ENCODE peak calls at places on chromosomes 2 and 18, in seven cellular contexts. One of them, this sample, is unnamed.

GRCh38 chr2:1823187-1824169 is 79.2 kb upstream of the PXDN start:
- DNase-seq in IMR-90: no peak
- DNase-seq in esophagus squamous epithelium: no peak
- DNase-seq in A549: no peak
- DNase-seq in suprapubic skin: no peak
- DNase-seq in transverse colon: no peak
- DNase-seq in breast epithelium: no peak
- DNase-seq in this sample: no peak

GRCh38 chr18:40249390-40250080 is 1705.5 kb upstream of the PIK3C3 start:
- DNase-seq in IMR-90: peak; percentile 6
- DNase-seq in esophagus squamous epithelium: no peak
- DNase-seq in A549: no peak
- DNase-seq in suprapubic skin: no peak
- DNase-seq in transverse colon: no peak
- DNase-seq in breast epithelium: no peak
- DNase-seq in this sample: no peak

GRCh38 chr2:106561803-106562202 is 74.6 kb downstream of the CD8B2 start:
- DNase-seq in IMR-90: no peak
- DNase-seq in esophagus squamous epithelium: no peak
- DNase-seq in A549: no peak
- DNase-seq in suprapubic skin: no peak
- DNase-seq in transverse colon: no peak
- DNase-seq in breast epithelium: peak; percentile 34
- DNase-seq in this sample: no peak

GRCh38 chr2:23900133-23900926 is 26.6 kb downstream of the ATAD2B start:
- DNase-seq in IMR-90: peak; percentile 69
- DNase-seq in esophagus squamous epithelium: no peak
- DNase-seq in A549: peak; percentile 31
- DNase-seq in suprapubic skin: peak; percentile 81
- DNase-seq in transverse colon: peak; percentile 57
- DNase-seq in breast epithelium: no peak
- DNase-seq in this sample: no peak

GRCh38 chr2:27833931-27834330 is 56.3 kb downstream of the RBKS start:
- DNase-seq in IMR-90: peak; percentile 37
- DNase-seq in esophagus squamous epithelium: no peak
- DNase-seq in A549: no peak
- DNase-seq in suprapubic skin: no peak
- DNase-seq in transverse colon: no peak
- DNase-seq in breast epithelium: no peak
- DNase-seq in this sample: no peak

GRCh38 chr18:79332601-79333000 is 63.1 kb upstream of the NFATC1 start:
- DNase-seq in IMR-90: no peak
- DNase-seq in esophagus squamous epithelium: no peak
- DNase-seq in A549: no peak
- DNase-seq in suprapubic skin: no peak
- DNase-seq in transverse colon: no peak
- DNase-seq in breast epithelium: no peak
- DNase-seq in this sample: no peak

GRCh38 chr2:164810843-164811242 is 30.8 kb downstream of the COBLL1 start:
- DNase-seq in IMR-90: peak; percentile 7
- DNase-seq in esophagus squamous epithelium: no peak
- DNase-seq in A549: no peak
- DNase-seq in suprapubic skin: no peak
- DNase-seq in transverse colon: no peak
- DNase-seq in breast epithelium: no peak
- DNase-seq in this sample: no peak

GRCh38 chr2:40158781-40159180 is 293.1 kb downstream of the SLC8A1 start:
- DNase-seq in IMR-90: no peak
- DNase-seq in esophagus squamous epithelium: no peak
- DNase-seq in A549: no peak
- DNase-seq in suprapubic skin: no peak
- DNase-seq in transverse colon: no peak
- DNase-seq in breast epithelium: no peak
- DNase-seq in this sample: no peak

GRCh38 chr2:69652206-69652605 is 8.7 kb upstream of the AAK1 start:
- DNase-seq in IMR-90: peak; percentile 94
- DNase-seq in esophagus squamous epithelium: peak; percentile 1
- DNase-seq in A549: peak; percentile 52
- DNase-seq in suprapubic skin: no peak
- DNase-seq in transverse colon: no peak
- DNase-seq in breast epithelium: no peak
- DNase-seq in this sample: no peak

GRCh38 chr2:239839306-239839705 is 185.8 kb downstream of the NDUFA10 start:
- DNase-seq in IMR-90: no peak
- DNase-seq in esophagus squamous epithelium: no peak
- DNase-seq in A549: no peak
- DNase-seq in suprapubic skin: peak; percentile 44
- DNase-seq in transverse colon: no peak
- DNase-seq in breast epithelium: no peak
- DNase-seq in this sample: no peak

GRCh38 chr18:21915546-21915945 is 175.0 kb downstream of the MIB1 start:
- DNase-seq in IMR-90: no peak
- DNase-seq in esophagus squamous epithelium: no peak
- DNase-seq in A549: no peak
- DNase-seq in suprapubic skin: no peak
- DNase-seq in transverse colon: no peak
- DNase-seq in breast epithelium: no peak
- DNase-seq in this sample: no peak

GRCh38 chr2:221635949-221636348 is 63.8 kb upstream of the EPHA4 start:
- DNase-seq in IMR-90: no peak
- DNase-seq in esophagus squamous epithelium: no peak
- DNase-seq in A549: peak; percentile 6
- DNase-seq in suprapubic skin: no peak
- DNase-seq in transverse colon: no peak
- DNase-seq in breast epithelium: no peak
- DNase-seq in this sample: peak; percentile 69

GRCh38 chr18:43486462-43486861 is 209.2 kb upstream of the SYT4 start:
- DNase-seq in IMR-90: no peak
- DNase-seq in esophagus squamous epithelium: no peak
- DNase-seq in A549: no peak
- DNase-seq in suprapubic skin: no peak
- DNase-seq in transverse colon: no peak
- DNase-seq in breast epithelium: no peak
- DNase-seq in this sample: peak; percentile 60

GRCh38 chr18:54684786-54685185 is 93.7 kb downstream of the DYNAP start:
- DNase-seq in IMR-90: no peak
- DNase-seq in esophagus squamous epithelium: no peak
- DNase-seq in A549: no peak
- DNase-seq in suprapubic skin: no peak
- DNase-seq in transverse colon: no peak
- DNase-seq in breast epithelium: no peak
- DNase-seq in this sample: peak; percentile 34

GRCh38 chr2:237128026-237128703 is 42.5 kb downstream of the COPS8 start:
- DNase-seq in IMR-90: peak; percentile 100
- DNase-seq in esophagus squamous epithelium: peak; percentile 19
- DNase-seq in A549: peak; percentile 89
- DNase-seq in suprapubic skin: peak; percentile 95
- DNase-seq in transverse colon: peak; percentile 79
- DNase-seq in breast epithelium: peak; percentile 82
- DNase-seq in this sample: peak; percentile 61

GRCh38 chr18:63320690-63321265 is 1.2 kb upstream of the BCL2 start:
- DNase-seq in IMR-90: peak; percentile 32
- DNase-seq in esophagus squamous epithelium: peak; percentile 17
- DNase-seq in A549: no peak
- DNase-seq in suprapubic skin: peak; percentile 84
- DNase-seq in transverse colon: peak; percentile 64
- DNase-seq in breast epithelium: peak; percentile 67
- DNase-seq in this sample: peak; percentile 54

GRCh38 chr2:151437630-151438029 is 27.9 kb downstream of the RIF1 start:
- DNase-seq in IMR-90: peak; percentile 18
- DNase-seq in esophagus squamous epithelium: no peak
- DNase-seq in A549: no peak
- DNase-seq in suprapubic skin: no peak
- DNase-seq in transverse colon: no peak
- DNase-seq in breast epithelium: no peak
- DNase-seq in this sample: no peak

GRCh38 chr2:128301501-128301966 is 17.1 kb downstream of the HS6ST1 start:
- DNase-seq in IMR-90: peak; percentile 99
- DNase-seq in esophagus squamous epithelium: no peak
- DNase-seq in A549: no peak
- DNase-seq in suprapubic skin: no peak
- DNase-seq in transverse colon: no peak
- DNase-seq in breast epithelium: no peak
- DNase-seq in this sample: no peak

GRCh38 chr2:230599854-230600253 is 112.8 kb upstream of the CAB39 start:
- DNase-seq in IMR-90: no peak
- DNase-seq in esophagus squamous epithelium: no peak
- DNase-seq in A549: no peak
- DNase-seq in suprapubic skin: no peak
- DNase-seq in transverse colon: no peak
- DNase-seq in breast epithelium: no peak
- DNase-seq in this sample: no peak

GRCh38 chr2:230600285-230600684 is 112.4 kb upstream of the CAB39 start:
- DNase-seq in IMR-90: no peak
- DNase-seq in esophagus squamous epithelium: no peak
- DNase-seq in A549: no peak
- DNase-seq in suprapubic skin: no peak
- DNase-seq in transverse colon: no peak
- DNase-seq in breast epithelium: no peak
- DNase-seq in this sample: no peak

GRCh38 chr2:230600881-230601280 is 111.8 kb upstream of the CAB39 start:
- DNase-seq in IMR-90: no peak
- DNase-seq in esophagus squamous epithelium: no peak
- DNase-seq in A549: no peak
- DNase-seq in suprapubic skin: no peak
- DNase-seq in transverse colon: no peak
- DNase-seq in breast epithelium: no peak
- DNase-seq in this sample: no peak

GRCh38 chr2:230601510-230601909 is 111.1 kb upstream of the CAB39 start:
- DNase-seq in IMR-90: no peak
- DNase-seq in esophagus squamous epithelium: no peak
- DNase-seq in A549: no peak
- DNase-seq in suprapubic skin: no peak
- DNase-seq in transverse colon: peak; percentile 27
- DNase-seq in breast epithelium: no peak
- DNase-seq in this sample: no peak

GRCh38 chr2:230602562-230603230 is 109.9 kb upstream of the CAB39 start:
- DNase-seq in IMR-90: no peak
- DNase-seq in esophagus squamous epithelium: peak; percentile 12
- DNase-seq in A549: no peak
- DNase-seq in suprapubic skin: no peak
- DNase-seq in transverse colon: peak; percentile 51
- DNase-seq in breast epithelium: no peak
- DNase-seq in this sample: no peak
- TF ChIP-seq POLR2A in IMR-90: no peak
- TF ChIP-seq POLR2A in esophagus squamous epithelium: no peak
- TF ChIP-seq POLR2A in A549: no peak
- TF ChIP-seq POLR2A in suprapubic skin: no peak
- TF ChIP-seq POLR2A in transverse colon: no peak
- TF ChIP-seq POLR2A in breast epithelium: no peak
- TF ChIP-seq POLR2A in this sample: no peak

GRCh38 chr2:187943772-187944369 is 347.8 kb upstream of the GULP1 start:
- DNase-seq in IMR-90: no peak
- DNase-seq in esophagus squamous epithelium: no peak
- DNase-seq in A549: no peak
- DNase-seq in suprapubic skin: no peak
- DNase-seq in transverse colon: no peak
- DNase-seq in breast epithelium: no peak
- DNase-seq in this sample: no peak

GRCh38 chr2:187942876-187943275 is 348.8 kb upstream of the GULP1 start:
- DNase-seq in IMR-90: no peak
- DNase-seq in esophagus squamous epithelium: no peak
- DNase-seq in A549: no peak
- DNase-seq in suprapubic skin: no peak
- DNase-seq in transverse colon: no peak
- DNase-seq in breast epithelium: no peak
- DNase-seq in this sample: no peak
- H3K27ac ChIP-seq in IMR-90: no peak overlapping the region
- H3K27ac ChIP-seq in esophagus squamous epithelium: no peak overlapping the region
- H3K27ac ChIP-seq in A549: no peak overlapping the region
- H3K27ac ChIP-seq in suprapubic skin: no peak overlapping the region
- H3K27ac ChIP-seq in transverse colon: no peak overlapping the region
- H3K27ac ChIP-seq in breast epithelium: no peak overlapping the region
- H3K27ac ChIP-seq in this sample: no peak overlapping the region

GRCh38 chr2:85539361-85540130 is 578 bp downstream of the MAT2A start:
- DNase-seq in IMR-90: peak; percentile 61
- DNase-seq in esophagus squamous epithelium: peak; percentile 36
- DNase-seq in A549: peak; percentile 40
- DNase-seq in suprapubic skin: peak; percentile 87
- DNase-seq in transverse colon: peak; percentile 71
- DNase-seq in breast epithelium: peak; percentile 60
- DNase-seq in this sample: peak; percentile 65
- TF ChIP-seq POLR2A in IMR-90: no peak
- TF ChIP-seq POLR2A in esophagus squamous epithelium: no peak
- TF ChIP-seq POLR2A in A549: no peak
- TF ChIP-seq POLR2A in suprapubic skin: no peak
- TF ChIP-seq POLR2A in transverse colon: no peak
- TF ChIP-seq POLR2A in breast epithelium: no peak
- TF ChIP-seq POLR2A in this sample: no peak

GRCh38 chr2:111120253-111121027 is at the start of gene BCL2L11:
- DNase-seq in IMR-90: peak; percentile 89
- DNase-seq in esophagus squamous epithelium: peak; percentile 71
- DNase-seq in A549: peak; percentile 70
- DNase-seq in suprapubic skin: peak; percentile 94
- DNase-seq in transverse colon: peak; percentile 96
- DNase-seq in breast epithelium: peak; percentile 96
- DNase-seq in this sample: peak; percentile 95

GRCh38 chr2:111122631-111123421 is 2.1 kb downstream of the BCL2L11 start:
- DNase-seq in IMR-90: peak; percentile 82
- DNase-seq in esophagus squamous epithelium: no peak
- DNase-seq in A549: peak; percentile 25
- DNase-seq in suprapubic skin: peak; percentile 94
- DNase-seq in transverse colon: peak; percentile 74
- DNase-seq in breast epithelium: peak; percentile 79
- DNase-seq in this sample: peak; percentile 83

GRCh38 chr2:111123751-111124150 is 3.0 kb downstream of the BCL2L11 start:
- DNase-seq in IMR-90: no peak
- DNase-seq in esophagus squamous epithelium: no peak
- DNase-seq in A549: no peak
- DNase-seq in suprapubic skin: no peak
- DNase-seq in transverse colon: no peak
- DNase-seq in breast epithelium: no peak
- DNase-seq in this sample: no peak

GRCh38 chr2:111121028-111121872 is 536 bp downstream of the BCL2L11 start:
- DNase-seq in IMR-90: no peak
- DNase-seq in esophagus squamous epithelium: no peak
- DNase-seq in A549: no peak
- DNase-seq in suprapubic skin: peak; percentile 86
- DNase-seq in transverse colon: peak; percentile 49
- DNase-seq in breast epithelium: peak; percentile 30
- DNase-seq in this sample: peak; percentile 70

DNA sequence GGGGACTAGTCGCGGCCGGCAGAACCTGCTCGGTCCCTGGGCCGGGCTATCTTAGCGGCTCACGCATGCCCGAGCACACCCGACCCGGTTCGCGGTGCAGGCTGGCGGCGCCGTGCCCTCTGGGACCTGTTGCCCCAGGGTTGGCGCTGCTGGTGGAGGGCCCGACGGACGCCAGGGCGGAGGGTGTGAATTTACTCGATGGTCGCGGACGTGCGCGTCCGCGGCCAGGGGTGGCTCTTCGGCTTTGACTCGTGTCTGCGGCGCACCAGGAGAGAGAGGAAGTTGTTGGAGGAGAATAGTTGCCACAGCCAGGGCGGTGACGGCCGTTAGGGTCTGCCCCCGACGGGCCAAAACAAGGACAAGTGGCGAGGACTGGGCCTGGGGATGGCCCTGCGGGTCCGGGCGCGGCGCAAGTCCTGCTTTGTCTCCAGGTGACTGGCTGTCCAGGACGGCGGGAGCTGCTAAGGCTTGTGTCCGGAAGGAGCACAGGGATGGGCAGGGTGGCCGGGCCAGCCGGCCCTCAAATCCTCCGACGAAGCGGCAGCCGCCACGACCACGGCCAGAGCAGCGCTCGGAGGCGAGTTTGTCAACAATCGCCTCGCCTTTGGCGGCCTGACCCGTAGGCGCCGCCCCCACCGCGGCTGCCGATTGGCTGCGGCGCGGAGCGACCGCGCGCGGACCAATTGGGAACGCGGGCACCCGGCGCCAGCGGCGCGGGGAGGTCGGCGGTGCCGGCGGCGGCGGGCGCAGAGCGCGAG is 1.3 kb downstream of the BCL2L11 start:
- DNase-seq in IMR-90: peak; percentile 85
- DNase-seq in esophagus squamous epithelium: peak; percentile 23
- DNase-seq in A549: peak; percentile 77
- DNase-seq in suprapubic skin: peak; percentile 88
- DNase-seq in transverse colon: peak; percentile 91
- DNase-seq in breast epithelium: peak; percentile 74
- DNase-seq in this sample: peak; percentile 89
- H3K27ac ChIP-seq in IMR-90: no peak overlapping the region
- H3K27ac ChIP-seq in esophagus squamous epithelium: peak overlapping the region; percentile 93
- H3K27ac ChIP-seq in A549: peak overlapping the region; percentile 91
- H3K27ac ChIP-seq in suprapubic skin: peak overlapping the region; percentile 89
- H3K27ac ChIP-seq in transverse colon: peak overlapping the region; percentile 87
- H3K27ac ChIP-seq in breast epithelium: peak overlapping the region; percentile 95
- H3K27ac ChIP-seq in this sample: peak overlapping the region; percentile 75

This sample was measured in body of pancreas.